ENCODE peak calls at places on chromosome 16, in eight cellular contexts. D is HepG2, Q is A549, C is WTC11, T is SK-N-SH, H is H1, O is GM12878, Z is K562. E is an unnamed sample.

GRCh38 chr16:57815987-57816745 is 13.9 kb upstream of the KIFC3 start:
- DNase-seq in T (peak; percentile 29), C (peak; percentile 64), Z (peak; percentile 33), H (no peak), Q (peak; percentile 81), D (no peak), O (no peak), E (peak; percentile 93)

GRCh38 chr16:53609536-53609935 is 94.1 kb downstream of the RPGRIP1L start:
- DNase-seq in T (no peak), D (no peak), Q (no peak), Z (no peak), O (no peak), C (no peak), H (no peak), E (no peak)

GRCh38 chr16:3578610-3579551 is 1.7 kb upstream of the NLRC3 start:
- DNase-seq in C (no peak), D (no peak), T (no peak), O (peak; percentile 56), Q (no peak), H (peak; percentile 69), Z (peak; percentile 73), E (no peak)

GRCh38 chr16:5925850-5926249 is 828.3 kb upstream of the EEF2KMT start:
- DNase-seq in O (no peak), H (no peak), Q (no peak), D (no peak), T (no peak), C (no peak), Z (no peak), E (no peak)

GRCh38 chr16:70391881-70392481 is 45.3 kb downstream of the DDX19A start:
- DNase-seq in D (no peak), Q (peak; percentile 28), Z (no peak), T (no peak), C (no peak), H (no peak), O (no peak), E (peak; percentile 70)

GRCh38 chr16:51408357-51408756 is 257.3 kb upstream of the SALL1 start:
- DNase-seq in O (no peak), T (no peak), D (peak; percentile 14), C (no peak), Z (no peak), Q (peak; percentile 30), H (no peak), E (peak; percentile 61)

GRCh38 chr16:85335584-85336492 is 223.6 kb upstream of the CIBAR2 start:
- DNase-seq in T (no peak), H (no peak), D (no peak), C (no peak), O (no peak), Z (no peak), Q (peak; percentile 35), E (peak; percentile 52)

GRCh38 chr16:15403392-15403995 is 7.9 kb downstream of the MPV17L start:
- DNase-seq in C (no peak), Q (no peak), T (no peak), O (no peak), D (no peak), Z (no peak), H (no peak), E (no peak)

GRCh38 chr16:22214893-22215292 is 8.8 kb downstream of the EEF2K start:
- DNase-seq in D (no peak), T (no peak), C (no peak), H (no peak), Z (peak; percentile 48), O (no peak), Q (peak; percentile 37), E (no peak)

GRCh38 chr16:56807011-56807675 is 57.9 kb upstream of the SLC12A3 start:
- DNase-seq in H (no peak), Q (peak; percentile 62), D (peak; percentile 42), C (no peak), T (no peak), Z (no peak), O (no peak), E (peak; percentile 84)

GRCh38 chr16:65510850-65511249 is 389.0 kb upstream of the CDH11 start:
- DNase-seq in Z (no peak), T (no peak), D (peak; percentile 29), O (no peak), C (no peak), Q (no peak), H (no peak), E (peak; percentile 64)

GRCh38 chr16:83113317-83113716 is 486.5 kb downstream of the CDH13 start:
- DNase-seq in D (peak; percentile 10), Z (no peak), C (peak; percentile 63), O (no peak), Q (peak; percentile 19), T (peak; percentile 22), H (peak; percentile 59), E (peak; percentile 31)

GRCh38 chr16:83953796-83954576 is 946 bp downstream of the OSGIN1 start:
- DNase-seq in Z (peak; percentile 68), Q (peak; percentile 72), D (peak; percentile 73), O (no peak), H (no peak), T (no peak), C (no peak), E (peak; percentile 32)

DNA sequence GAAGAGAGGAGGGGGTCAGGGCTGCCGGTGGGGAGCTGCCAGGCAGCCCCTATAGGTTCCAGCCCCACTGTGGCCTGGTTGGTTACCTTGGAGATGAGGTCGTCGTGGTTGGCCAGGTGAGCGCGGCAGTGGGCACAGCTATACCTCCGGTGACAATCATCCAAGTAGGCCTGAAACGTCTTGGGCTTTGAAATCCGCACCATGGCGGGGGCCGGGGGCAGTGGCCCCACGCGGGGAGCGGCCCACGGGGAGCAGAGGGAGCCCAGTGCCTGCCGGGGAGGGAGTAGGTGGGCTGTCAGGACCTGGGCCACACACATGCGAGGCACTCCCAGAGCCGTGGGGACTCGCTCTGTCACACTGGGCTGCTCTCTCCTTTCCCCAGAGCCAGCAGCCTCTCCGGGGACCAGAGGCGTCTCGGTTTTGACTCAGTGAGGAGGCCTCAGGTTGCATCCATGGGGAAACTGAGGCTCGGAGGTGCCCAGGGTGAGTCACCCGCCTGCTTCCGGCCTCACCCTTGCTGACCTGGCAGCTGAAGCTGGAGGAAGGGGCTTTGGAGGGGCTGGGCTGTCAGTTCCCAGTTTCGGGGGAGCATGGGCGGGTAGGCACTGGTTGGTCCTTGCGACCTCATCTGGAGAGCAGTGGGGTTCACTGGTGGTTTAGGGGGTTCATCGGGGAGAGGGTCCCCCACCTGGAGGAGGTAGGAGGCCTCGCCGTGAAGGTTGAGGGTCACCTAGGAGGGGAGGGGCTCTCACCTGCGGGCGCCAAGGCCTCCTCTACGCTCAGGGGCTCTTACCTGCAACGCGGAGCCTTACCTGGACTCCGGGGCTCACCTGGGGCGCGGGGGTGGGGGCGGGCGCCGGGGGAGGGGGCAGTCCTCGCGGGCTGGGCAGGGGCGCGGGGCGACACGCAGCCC is 591 bp downstream of the YPEL3 start:
- DNase-seq in D (no peak), Q (no peak), C (no peak), T (no peak), H (no peak), Z (no peak), O (no peak), E (no peak)
- TF ChIP-seq USF2 in D (no peak), Q (no peak), C (no peak), T (no peak), H (no peak), Z (no peak), O (no peak), E (no peak)

GRCh38 chr16:4691666-4692412 is 1.5 kb upstream of the NUDT16L1 start:
- DNase-seq in T (peak; percentile 44), H (no peak), O (no peak), Z (no peak), C (no peak), Q (no peak), D (no peak), E (no peak)

GRCh38 chr16:4693956-4694663 is 748 bp downstream of the NUDT16L1 start:
- DNase-seq in Z (peak; percentile 86), Q (no peak), D (no peak), T (peak; percentile 89), H (no peak), C (no peak), O (no peak), E (peak; percentile 38)

GRCh38 chr16:4693296-4693955 is at the start of gene NUDT16L1:
- DNase-seq in H (peak; percentile 96), T (peak; percentile 100), C (peak; percentile 96), Q (peak; percentile 92), O (peak; percentile 76), Z (peak; percentile 98), D (peak; percentile 89), E (peak; percentile 89)

GRCh38 chr16:4690946-4691665 is 2.3 kb upstream of the NUDT16L1 start:
- DNase-seq in Z (no peak), H (no peak), D (no peak), T (peak; percentile 23), C (no peak), O (no peak), Q (no peak), E (no peak)

DNA sequence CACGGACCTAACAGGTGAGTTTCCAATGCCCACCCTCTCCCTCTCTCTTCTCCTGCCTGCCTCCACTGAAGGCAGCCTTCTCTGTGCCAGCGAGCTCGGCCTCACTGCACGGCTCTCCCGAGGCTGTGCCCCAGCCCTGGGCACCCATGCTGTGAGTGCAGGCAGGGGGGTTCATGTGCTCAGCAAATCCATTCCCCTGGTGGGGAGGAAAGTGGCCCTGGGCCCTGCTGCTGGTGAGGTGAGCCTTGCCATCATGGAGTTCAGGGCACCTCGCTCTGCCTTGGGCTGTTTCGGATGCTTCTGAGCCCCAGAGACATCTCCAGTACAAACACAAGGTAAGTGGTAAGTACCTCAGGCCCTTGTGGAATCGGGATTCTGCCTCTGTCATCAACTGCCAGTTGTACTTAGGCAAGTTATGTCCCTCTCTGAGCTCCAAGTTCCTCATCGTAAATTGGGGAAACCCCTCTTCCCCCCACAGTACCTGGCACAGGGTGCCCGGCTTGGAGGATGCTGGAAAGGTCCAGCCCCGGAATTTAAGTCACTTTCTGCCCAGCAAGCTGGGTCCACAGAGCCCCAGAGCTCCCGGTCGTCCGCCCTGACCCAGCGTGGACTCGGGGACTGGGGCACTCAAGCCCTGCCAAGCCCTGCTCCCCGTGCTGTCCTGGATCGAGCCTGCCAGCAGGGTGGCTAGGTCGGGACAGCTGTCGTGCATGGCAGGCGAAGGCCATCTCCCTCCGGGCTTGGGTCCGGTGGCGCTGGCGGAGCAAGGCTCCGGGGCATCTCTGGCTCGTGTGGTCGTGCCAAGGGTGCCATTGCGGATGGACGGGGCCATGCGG is 684 bp upstream of the NUDT16L1 start:
- DNase-seq in T (peak; percentile 78), C (no peak), O (no peak), H (no peak), D (no peak), Q (no peak), Z (peak; percentile 48), E (no peak)
- TF ChIP-seq USF2 in T (no peak), C (no peak), O (no peak), H (no peak), D (no peak), Q (no peak), Z (no peak), E (no peak)

GRCh38 chr16:71746442-71747046 is 22.0 kb upstream of the PHLPP2 start:
- DNase-seq in Z (peak; percentile 51), C (no peak), D (peak; percentile 51), O (no peak), T (peak; percentile 57), Q (peak; percentile 69), H (no peak), E (peak; percentile 52)
- TF ChIP-seq USF2 in Z (no peak), C (no peak), D (no peak), O (no peak), T (no peak), Q (no peak), H (no peak), E (no peak)

DNA sequence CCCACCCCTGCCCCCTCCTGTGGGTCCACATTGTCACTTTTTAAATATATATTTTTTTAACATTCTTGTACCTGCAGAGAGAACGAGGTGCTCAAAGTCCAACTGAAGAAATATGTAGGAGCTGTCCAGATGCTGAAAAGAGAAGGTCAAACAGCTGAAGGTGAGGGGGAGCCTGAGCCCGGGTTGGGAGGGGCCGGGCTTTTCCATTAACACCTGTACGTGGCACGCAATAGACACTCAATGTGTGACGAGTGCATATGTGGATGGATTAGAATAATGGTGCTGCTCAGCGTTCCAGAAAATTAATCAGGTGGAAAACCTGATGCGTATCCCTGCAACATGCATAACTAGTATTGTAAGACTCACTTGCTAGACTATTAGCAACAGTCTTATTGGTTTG is 223.0 kb downstream of the SNX29 start:
- DNase-seq in Z (no peak), Q (no peak), D (peak; percentile 67), H (no peak), C (no peak), T (no peak), O (no peak), E (no peak)
- TF ChIP-seq USF2 in Z (no peak), Q (no peak), D (no peak), H (no peak), C (no peak), T (no peak), O (no peak), E (no peak)